ENCODE peak calls at places on chromosomes 13 and 19, in nine cellular contexts. T is fibroblast of lung; U is AG10803; C is cardiac fibroblast; P is skeletal muscle cell; Y is CD4-positive, CD25-positive, alpha-beta regulatory T cell; G is CD4-positive, alpha-beta memory T cell; Q is left ventricle myocardium inferior; A is choroid plexus epithelial cell. I is an unnamed sample.

GRCh38 chr19:46356670-46357055 is 9.8 kb downstream of the PPP5C start:
- DNase-seq in T (no peak), U (no peak), C (no peak), P (no peak), Y (no peak), G (no peak), Q (no peak), A (no peak), I (no peak)

GRCh38 chr13:44153536-44153935 is 220.1 kb upstream of the SERP2 start:
- DNase-seq in T (no peak), U (no peak), C (no peak), P (no peak), Y (no peak), G (no peak), Q (no peak), A (no peak), I (no peak)

GRCh38 chr13:100537951-100538462 is 50.6 kb downstream of the GGACT start:
- DNase-seq in T (no peak), U (no peak), C (no peak), P (no peak), Y (no peak), G (no peak), Q (no peak), A (no peak), I (no peak)

GRCh38 chr13:41955605-41956004 is 5.3 kb downstream of the VWA8 start:
- DNase-seq in T (no peak), U (no peak), C (no peak), P (no peak), Y (no peak), G (no peak), Q (no peak), A (no peak), I (no peak)

GRCh38 chr13:80338781-80339577 is 1.9 kb downstream of the SPRY2 start:
- DNase-seq in T (peak; percentile 90), U (peak; percentile 86), C (peak; percentile 79), P (peak; percentile 73), Y (no peak), G (no peak), Q (peak; percentile 76), A (peak; percentile 87), I (no peak)

GRCh38 chr13:108594153-108594552 is 35.3 kb upstream of the MYO16 start:
- DNase-seq in T (no peak), U (no peak), C (no peak), P (no peak), Y (no peak), G (no peak), Q (no peak), A (no peak), I (no peak)

GRCh38 chr13:34108396-34108795 is 290.4 kb downstream of the RFC3 start:
- DNase-seq in T (peak; percentile 58), U (no peak), C (peak; percentile 23), P (no peak), Y (no peak), G (no peak), Q (no peak), A (peak; percentile 15), I (peak; percentile 19)

GRCh38 chr19:42097461-42097860 is 21.5 kb downstream of the ZNF574 start:
- DNase-seq in T (no peak), U (no peak), C (no peak), P (no peak), Y (no peak), G (no peak), Q (no peak), A (no peak), I (no peak)

GRCh38 chr19:13430790-13431582 is 75.3 kb downstream of the CACNA1A start:
- DNase-seq in T (peak; percentile 36), U (peak; percentile 38), C (peak; percentile 67), P (no peak), Y (peak; percentile 44), G (peak; percentile 35), Q (peak; percentile 20), A (peak; percentile 50), I (no peak)

GRCh38 chr13:36919833-36920611 is at the start of gene SMAD9:
- DNase-seq in T (peak; percentile 69), U (peak; percentile 69), C (peak; percentile 61), P (peak; percentile 35), Y (peak; percentile 3), G (no peak), Q (peak; percentile 83), A (peak; percentile 67), I (peak; percentile 25)

GRCh38 chr13:36920612-36921185 is 661 bp upstream of the SMAD9 start:
- DNase-seq in T (peak; percentile 2), U (no peak), C (no peak), P (no peak), Y (no peak), G (no peak), Q (no peak), A (no peak), I (no peak)

GRCh38 chr13:36921902-36922301 is 1.9 kb upstream of the SMAD9 start:
- DNase-seq in T (no peak), U (no peak), C (no peak), P (no peak), Y (no peak), G (no peak), Q (no peak), A (no peak), I (no peak)

GRCh38 chr13:36918246-36919060 is 1.6 kb downstream of the SMAD9 start:
- DNase-seq in T (peak; percentile 47), U (peak; percentile 34), C (no peak), P (no peak), Y (no peak), G (no peak), Q (no peak), A (peak; percentile 34), I (peak; percentile 24)

DNA sequence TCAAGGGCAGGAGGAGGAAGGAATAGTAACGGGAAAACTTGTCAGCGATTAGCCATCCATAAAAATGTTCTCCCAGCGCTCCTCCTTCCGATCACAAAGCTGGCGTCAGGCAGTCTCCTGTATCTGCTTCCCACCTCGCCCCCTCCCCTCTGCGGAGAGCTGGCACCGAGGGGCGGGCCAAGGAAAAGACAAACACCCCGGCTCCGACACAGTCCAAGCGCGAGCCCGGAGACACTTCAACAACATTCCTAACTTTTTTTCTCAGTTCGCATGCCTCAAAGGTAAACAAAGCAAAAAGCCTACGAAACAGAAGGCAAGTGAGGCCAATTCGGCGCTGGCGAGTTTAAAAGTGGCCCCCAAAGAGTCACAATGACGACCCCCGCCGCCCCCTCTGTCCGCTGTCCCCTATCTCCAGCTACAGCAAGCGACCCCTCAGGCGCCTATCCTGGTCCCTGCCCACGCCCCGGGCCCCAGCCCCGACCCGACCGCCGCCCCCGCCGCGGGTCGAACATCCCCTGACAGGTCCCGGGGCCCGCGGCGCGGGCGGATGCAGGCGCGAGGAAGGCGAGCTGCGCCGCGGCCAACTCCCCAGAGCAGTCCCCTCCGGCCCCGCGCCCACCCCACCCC is 719 bp downstream of the SMAD9 start:
- DNase-seq in T (peak; percentile 37), U (peak; percentile 25), C (peak; percentile 4), P (no peak), Y (peak; percentile 2), G (no peak), Q (peak; percentile 37), A (peak; percentile 20), I (peak; percentile 12)
- H3K4me3 ChIP-seq in T (peak overlapping the region; percentile 72), U (peak overlapping the region; percentile 75), C (peak overlapping the region; percentile 69), P (peak overlapping the region; percentile 67), Y (no peak overlapping the region), G (no peak overlapping the region), Q (peak overlapping the region; percentile 77), A (peak overlapping the region; percentile 68), I (peak overlapping the region; percentile 72)

DNA sequence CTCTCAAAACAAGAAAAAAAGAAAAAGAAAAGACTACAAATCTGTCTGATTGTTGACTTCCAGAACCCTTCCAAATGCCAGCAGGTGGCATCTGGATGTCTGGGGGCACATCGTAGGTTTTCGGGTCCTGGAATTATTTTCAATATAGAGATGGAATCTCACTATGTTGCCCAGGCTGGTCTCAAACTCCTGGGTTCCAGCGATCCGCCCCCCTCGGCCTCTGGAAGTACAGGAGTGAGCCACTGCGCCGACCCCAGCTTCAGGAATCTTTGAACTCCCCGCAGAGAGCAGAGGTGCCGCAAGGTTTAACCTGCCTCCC is 567 bp upstream of the B3GNT3 start:
- DNase-seq in T (no peak), U (no peak), C (no peak), P (no peak), Y (no peak), G (no peak), Q (no peak), A (no peak), I (no peak)
- H3K4me3 ChIP-seq in T (no peak overlapping the region), U (no peak overlapping the region), C (no peak overlapping the region), P (no peak overlapping the region), Y (no peak overlapping the region), G (no peak overlapping the region), Q (no peak overlapping the region), A (no peak overlapping the region), I (no peak overlapping the region)

GRCh38 chr13:51451134-51451466 is 1.7 kb downstream of the INTS6 start:
- DNase-seq in T (no peak), U (no peak), C (no peak), P (no peak), Y (no peak), G (no peak), Q (no peak), A (peak; percentile 26), I (no peak)

GRCh38 chr13:51444922-51445321 is 7.9 kb downstream of the INTS6 start:
- DNase-seq in T (peak; percentile 49), U (peak; percentile 75), C (peak; percentile 73), P (no peak), Y (peak; percentile 54), G (no peak), Q (no peak), A (peak; percentile 81), I (no peak)

GRCh38 chr13:51452391-51453307 is at the start of gene INTS6:
- DNase-seq in T (peak; percentile 99), U (peak; percentile 100), C (peak; percentile 100), P (peak; percentile 98), Y (peak; percentile 99), G (peak; percentile 100), Q (peak; percentile 98), A (peak; percentile 100), I (peak; percentile 97)

GRCh38 chr13:51451467-51452390 is 1.1 kb downstream of the INTS6 start:
- DNase-seq in T (peak; percentile 67), U (peak; percentile 65), C (peak; percentile 71), P (no peak), Y (peak; percentile 89), G (peak; percentile 75), Q (peak; percentile 87), A (peak; percentile 80), I (no peak)

GRCh38 chr13:51449018-51449417 is 3.8 kb downstream of the INTS6 start:
- DNase-seq in T (no peak), U (no peak), C (no peak), P (no peak), Y (no peak), G (no peak), Q (no peak), A (no peak), I (no peak)
- H3K4me3 ChIP-seq in T (no peak overlapping the region), U (no peak overlapping the region), C (no peak overlapping the region), P (no peak overlapping the region), Y (no peak overlapping the region), G (no peak overlapping the region), Q (no peak overlapping the region), A (no peak overlapping the region), I (no peak overlapping the region)

DNA sequence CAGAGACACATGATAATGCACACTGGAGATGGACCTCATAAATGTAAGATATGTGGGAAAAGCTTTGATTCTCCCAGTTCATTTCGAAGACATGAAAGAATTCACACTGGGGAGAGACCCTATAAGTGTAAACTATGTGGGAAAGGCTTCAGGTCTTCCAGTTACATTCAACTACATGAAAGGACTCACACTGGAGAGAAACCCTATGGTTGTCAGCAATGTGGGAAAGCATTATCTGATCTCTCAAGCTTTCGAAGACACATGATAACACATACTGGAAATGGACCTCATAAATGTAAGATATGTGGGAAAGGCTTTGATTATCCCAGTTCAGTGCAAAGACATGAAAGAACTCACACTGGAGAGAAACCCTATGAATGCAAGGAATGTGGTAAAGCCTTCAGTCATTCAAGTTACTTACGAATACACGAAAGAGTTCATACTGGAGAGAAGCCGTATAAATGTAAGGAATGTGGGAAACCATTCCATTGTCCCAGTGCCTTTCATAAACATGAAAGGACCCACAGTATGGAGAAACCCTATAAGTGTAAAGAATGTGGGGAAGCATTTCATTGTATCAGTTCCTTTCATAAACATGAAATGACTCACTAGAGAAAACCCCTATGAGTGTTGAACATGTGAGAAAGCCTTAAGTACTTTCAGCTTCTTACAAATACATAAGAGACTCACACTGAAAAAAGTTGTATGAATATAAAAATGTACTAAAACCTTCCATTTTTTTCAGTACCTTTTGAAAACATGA is 14.7 kb downstream of the ZNF441 start:
- DNase-seq in T (peak; percentile 30), U (no peak), C (peak; percentile 21), P (no peak), Y (no peak), G (no peak), Q (no peak), A (no peak), I (no peak)
- H3K4me3 ChIP-seq in T (no peak overlapping the region), U (no peak overlapping the region), C (no peak overlapping the region), P (no peak overlapping the region), Y (peak overlapping the region; percentile 11), G (no peak overlapping the region), Q (no peak overlapping the region), A (no peak overlapping the region), I (no peak overlapping the region)

I was measured in retinal pigment epithelial cell.